ENCODE peak calls at places on chromosomes 6 and 20, in five cellular contexts. One of them, this sample, is unnamed.

GRCh38 chr6:43113431-43114260 is 37.5 kb downstream of the PTK7 start:
- DNase-seq in IMR-90: no peak
- DNase-seq in fibroblast of lung: peak; percentile 31
- DNase-seq in PC-3: no peak
- DNase-seq in neuronal stem cell: no peak
- DNase-seq in this sample: no peak

GRCh38 chr20:61620174-61620573 is 368.1 kb downstream of the CDH4 start:
- DNase-seq in PC-3: no peak
- DNase-seq in IMR-90: no peak
- DNase-seq in fibroblast of lung: no peak
- DNase-seq in neuronal stem cell: no peak
- DNase-seq in this sample: no peak

GRCh38 chr20:61636531-61637116 is 384.6 kb downstream of the CDH4 start:
- DNase-seq in neuronal stem cell: no peak
- DNase-seq in PC-3: no peak
- DNase-seq in IMR-90: no peak
- DNase-seq in fibroblast of lung: no peak
- DNase-seq in this sample: no peak

GRCh38 chr20:52586697-52587096 is 385.5 kb upstream of the TSHZ2 start:
- DNase-seq in fibroblast of lung: no peak
- DNase-seq in neuronal stem cell: no peak
- DNase-seq in IMR-90: no peak
- DNase-seq in PC-3: no peak
- DNase-seq in this sample: no peak

GRCh38 chr20:3354247-3354646 is 53.2 kb downstream of the DNAAF9 start:
- DNase-seq in IMR-90: no peak
- DNase-seq in fibroblast of lung: no peak
- DNase-seq in PC-3: no peak
- DNase-seq in neuronal stem cell: no peak
- DNase-seq in this sample: no peak

GRCh38 chr20:61253640-61254511 is 1.8 kb downstream of the CDH4 start:
- DNase-seq in neuronal stem cell: no peak
- DNase-seq in fibroblast of lung: peak; percentile 39
- DNase-seq in PC-3: no peak
- DNase-seq in IMR-90: peak; percentile 27
- DNase-seq in this sample: peak; percentile 23

GRCh38 chr20:59776626-59777320 is 156.7 kb downstream of the SYCP2 start:
- DNase-seq in neuronal stem cell: no peak
- DNase-seq in IMR-90: no peak
- DNase-seq in PC-3: no peak
- DNase-seq in fibroblast of lung: no peak
- DNase-seq in this sample: no peak

GRCh38 chr20:42082611-42083010 is 464.4 kb upstream of the CHD6 start:
- DNase-seq in PC-3: peak; percentile 11
- DNase-seq in IMR-90: peak; percentile 0
- DNase-seq in fibroblast of lung: peak; percentile 11
- DNase-seq in neuronal stem cell: no peak
- DNase-seq in this sample: peak; percentile 70

GRCh38 chr6:166707045-166707444 is 80.0 kb upstream of the RPS6KA2 start:
- DNase-seq in PC-3: peak; percentile 65
- DNase-seq in neuronal stem cell: peak; percentile 30
- DNase-seq in IMR-90: peak; percentile 8
- DNase-seq in fibroblast of lung: peak; percentile 8
- DNase-seq in this sample: peak; percentile 76

GRCh38 chr20:1438361-1438760 is 28.3 kb downstream of the NSFL1C start:
- DNase-seq in PC-3: no peak
- DNase-seq in neuronal stem cell: no peak
- DNase-seq in IMR-90: no peak
- DNase-seq in fibroblast of lung: no peak
- DNase-seq in this sample: no peak

GRCh38 chr6:53410508-53411258 is 61.9 kb upstream of the ELOVL5 start:
- DNase-seq in fibroblast of lung: peak; percentile 54
- DNase-seq in neuronal stem cell: no peak
- DNase-seq in PC-3: peak; percentile 71
- DNase-seq in IMR-90: peak; percentile 33
- DNase-seq in this sample: peak; percentile 46

GRCh38 chr6:43437700-43438099 is 10.4 kb downstream of the ABCC10 start:
- DNase-seq in fibroblast of lung: no peak
- DNase-seq in neuronal stem cell: no peak
- DNase-seq in PC-3: no peak
- DNase-seq in IMR-90: no peak
- DNase-seq in this sample: no peak

GRCh38 chr6:4930025-4930692 is 73.7 kb downstream of the RPP40 start:
- DNase-seq in PC-3: no peak
- DNase-seq in fibroblast of lung: no peak
- DNase-seq in neuronal stem cell: no peak
- DNase-seq in IMR-90: no peak
- DNase-seq in this sample: no peak

GRCh38 chr20:34074101-34074760 is 37.8 kb downstream of the EIF2S2 start:
- DNase-seq in IMR-90: peak; percentile 37
- DNase-seq in neuronal stem cell: no peak
- DNase-seq in PC-3: peak; percentile 40
- DNase-seq in fibroblast of lung: no peak
- DNase-seq in this sample: no peak

GRCh38 chr6:156912431-156912830 is 135.3 kb downstream of the ARID1B start:
- DNase-seq in IMR-90: no peak
- DNase-seq in fibroblast of lung: no peak
- DNase-seq in PC-3: no peak
- DNase-seq in neuronal stem cell: no peak
- DNase-seq in this sample: no peak

GRCh38 chr20:41538810-41539596 is 79.2 kb downstream of the CHD6 start:
- DNase-seq in PC-3: no peak
- DNase-seq in neuronal stem cell: no peak
- DNase-seq in IMR-90: no peak
- DNase-seq in fibroblast of lung: no peak
- DNase-seq in this sample: peak; percentile 41

GRCh38 chr6:108564178-108564577 is 3.5 kb downstream of the FOXO3 start:
- DNase-seq in PC-3: peak; percentile 92
- DNase-seq in neuronal stem cell: no peak
- DNase-seq in fibroblast of lung: peak; percentile 93
- DNase-seq in IMR-90: peak; percentile 98
- DNase-seq in this sample: no peak

GRCh38 chr6:108561742-108562502 is 1.2 kb downstream of the FOXO3 start:
- DNase-seq in fibroblast of lung: no peak
- DNase-seq in IMR-90: peak; percentile 31
- DNase-seq in PC-3: peak; percentile 11
- DNase-seq in neuronal stem cell: peak; percentile 26
- DNase-seq in this sample: peak; percentile 53

GRCh38 chr6:108563292-108563691 is 2.6 kb downstream of the FOXO3 start:
- DNase-seq in PC-3: no peak
- DNase-seq in fibroblast of lung: peak; percentile 21
- DNase-seq in IMR-90: no peak
- DNase-seq in neuronal stem cell: no peak
- DNase-seq in this sample: no peak

GRCh38 chr6:108560463-108561308 is at the start of gene FOXO3:
- DNase-seq in PC-3: peak; percentile 85
- DNase-seq in IMR-90: peak; percentile 80
- DNase-seq in fibroblast of lung: peak; percentile 87
- DNase-seq in neuronal stem cell: peak; percentile 89
- DNase-seq in this sample: peak; percentile 96

GRCh38 chr6:108562503-108562993 is 1.8 kb downstream of the FOXO3 start:
- DNase-seq in neuronal stem cell: peak; percentile 47
- DNase-seq in IMR-90: peak; percentile 81
- DNase-seq in fibroblast of lung: peak; percentile 75
- DNase-seq in PC-3: peak; percentile 71
- DNase-seq in this sample: peak; percentile 87
- H3K4me1 ChIP-seq in neuronal stem cell: no peaks in the 10 kb centered on the region
- H3K4me1 ChIP-seq in IMR-90: peaks cover 14% of the 10 kb centered on the region
- H3K4me1 ChIP-seq in fibroblast of lung: peaks cover 21% of the 10 kb centered on the region
- H3K4me1 ChIP-seq in PC-3: peaks cover 33% of the 10 kb centered on the region
- H3K4me1 ChIP-seq in this sample: peaks cover 27% of the 10 kb centered on the region

GRCh38 chr6:21537660-21538059 is 55.9 kb upstream of the SOX4 start:
- DNase-seq in IMR-90: no peak
- DNase-seq in neuronal stem cell: no peak
- DNase-seq in fibroblast of lung: no peak
- DNase-seq in PC-3: no peak
- DNase-seq in this sample: no peak

GRCh38 chr6:21539621-21540100 is 53.9 kb upstream of the SOX4 start:
- DNase-seq in fibroblast of lung: no peak
- DNase-seq in neuronal stem cell: no peak
- DNase-seq in IMR-90: no peak
- DNase-seq in PC-3: no peak
- DNase-seq in this sample: no peak

GRCh38 chr6:21536280-21536766 is 57.2 kb upstream of the SOX4 start:
- DNase-seq in IMR-90: no peak
- DNase-seq in PC-3: no peak
- DNase-seq in neuronal stem cell: no peak
- DNase-seq in fibroblast of lung: no peak
- DNase-seq in this sample: no peak

GRCh38 chr6:21533678-21534077 is 59.9 kb upstream of the SOX4 start:
- DNase-seq in neuronal stem cell: no peak
- DNase-seq in IMR-90: peak; percentile 11
- DNase-seq in fibroblast of lung: no peak
- DNase-seq in PC-3: peak; percentile 27
- DNase-seq in this sample: no peak

DNA sequence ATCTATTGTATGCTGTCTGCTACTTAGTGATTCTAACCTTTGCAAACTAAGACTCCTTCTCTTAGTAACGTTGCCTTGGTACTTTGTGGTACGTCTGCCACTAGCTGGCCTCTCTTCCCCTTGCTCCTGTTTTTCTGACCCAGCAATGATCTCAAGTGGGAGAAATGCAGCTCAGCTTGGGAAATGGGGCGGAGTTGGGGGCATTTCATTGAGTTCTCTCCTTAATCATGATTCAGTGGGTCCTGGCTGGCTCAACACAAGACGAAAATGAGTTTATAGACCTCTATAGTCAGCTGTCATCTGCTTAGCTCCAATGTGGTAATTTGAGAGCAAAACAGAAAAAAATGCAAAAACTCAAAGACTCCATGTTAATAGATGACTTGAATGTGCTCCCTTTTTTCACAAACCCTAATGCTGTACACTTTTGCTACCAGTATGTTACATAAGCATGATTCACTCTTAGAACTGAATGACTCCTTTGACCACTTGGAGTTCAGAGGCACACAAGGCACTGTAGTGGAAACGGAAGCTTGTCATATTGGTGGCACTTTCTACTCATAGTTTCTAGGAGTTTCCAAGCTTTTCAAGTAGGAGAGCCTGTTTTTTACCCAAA is 55.3 kb upstream of the SOX4 start:
- DNase-seq in neuronal stem cell: no peak
- DNase-seq in PC-3: peak; percentile 58
- DNase-seq in fibroblast of lung: peak; percentile 31
- DNase-seq in IMR-90: peak; percentile 40
- DNase-seq in this sample: no peak
- H2AFZ ChIP-seq in neuronal stem cell: peak overlapping the region; percentile 8
- H2AFZ ChIP-seq in PC-3: peak overlapping the region; percentile 56
- H2AFZ ChIP-seq in fibroblast of lung: no peak overlapping the region
- H2AFZ ChIP-seq in IMR-90: no peak overlapping the region
- H2AFZ ChIP-seq in this sample: no peak overlapping the region

DNA sequence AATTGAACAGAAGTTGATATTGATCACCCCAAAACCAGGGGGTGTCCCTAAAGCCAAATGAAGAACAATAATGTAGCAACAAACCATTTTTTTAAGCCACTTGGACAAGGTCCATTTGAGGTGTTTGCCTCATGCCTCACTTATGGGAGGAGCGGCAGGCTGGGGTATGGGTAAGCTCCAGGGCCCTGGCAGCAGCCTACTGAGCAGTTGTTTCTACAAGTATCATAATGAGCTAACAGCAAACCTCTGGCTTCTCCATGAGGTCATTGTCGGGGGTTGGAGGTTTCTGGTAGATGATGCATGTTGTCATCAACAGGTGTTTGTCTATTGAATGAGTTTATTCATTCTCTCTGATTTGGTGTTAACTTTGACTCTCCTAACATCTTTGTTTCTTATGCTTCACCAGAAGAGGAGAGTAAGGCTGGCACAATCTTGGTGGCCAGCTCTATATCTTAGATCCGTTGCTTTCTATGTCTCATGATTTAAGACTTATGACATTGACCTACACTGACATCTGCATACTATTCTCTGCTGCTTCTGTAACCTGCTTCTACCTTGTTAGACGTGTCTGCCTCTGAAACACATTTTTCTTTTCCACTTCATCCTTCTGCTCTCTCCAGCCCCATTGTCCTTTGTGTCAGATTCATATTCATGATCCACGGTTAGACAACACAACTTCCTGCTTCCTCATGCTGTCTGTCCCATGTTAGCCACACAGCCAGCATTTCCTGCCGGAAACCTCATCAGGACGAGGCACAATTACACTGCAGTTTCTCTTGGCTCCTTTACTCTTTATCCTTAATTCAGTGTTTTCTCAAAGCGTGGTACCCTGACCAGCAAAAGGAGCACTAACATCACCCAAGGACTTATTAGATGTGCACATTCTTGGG is 150.5 kb downstream of the TBC1D7 start:
- DNase-seq in PC-3: no peak
- DNase-seq in neuronal stem cell: no peak
- DNase-seq in fibroblast of lung: no peak
- DNase-seq in IMR-90: no peak
- DNase-seq in this sample: no peak
- H3K4me2 ChIP-seq in PC-3: no peak overlapping the region
- H3K4me2 ChIP-seq in neuronal stem cell: no peak overlapping the region
- H3K4me2 ChIP-seq in fibroblast of lung: no peak overlapping the region
- H3K4me2 ChIP-seq in IMR-90: no peak overlapping the region
- H3K4me2 ChIP-seq in this sample: no peak overlapping the region

DNA sequence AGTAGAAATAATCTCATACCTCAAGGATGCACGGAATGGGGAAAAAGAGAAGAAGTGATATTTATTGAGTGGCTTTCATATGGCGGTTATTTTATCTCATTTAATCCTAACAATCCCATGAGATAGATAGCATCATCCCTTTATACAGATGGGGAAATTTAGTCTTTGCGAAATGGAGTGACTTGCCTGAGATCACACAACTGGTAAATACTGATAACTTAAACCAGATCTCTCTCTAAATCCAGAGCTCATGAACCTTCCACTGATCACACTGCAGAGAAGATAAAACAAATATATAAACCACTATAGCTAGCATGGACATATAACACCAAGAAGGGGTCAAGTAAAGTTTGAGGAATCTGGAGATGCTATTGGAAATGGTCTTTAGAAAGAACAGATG is 139.9 kb upstream of the TNFAIP3 start:
- DNase-seq in neuronal stem cell: no peak
- DNase-seq in fibroblast of lung: no peak
- DNase-seq in PC-3: no peak
- DNase-seq in IMR-90: peak; percentile 42
- DNase-seq in this sample: no peak
- H3K4me1 ChIP-seq in neuronal stem cell: peaks cover 4% of the 10 kb centered on the region
- H3K4me1 ChIP-seq in fibroblast of lung: peaks cover 22% of the 10 kb centered on the region
- H3K4me1 ChIP-seq in PC-3: peaks cover 40% of the 10 kb centered on the region
- H3K4me1 ChIP-seq in IMR-90: peaks cover 20% of the 10 kb centered on the region
- H3K4me1 ChIP-seq in this sample: peaks cover 38% of the 10 kb centered on the region

GRCh38 chr20:25249198-25249931 is 1.5 kb downstream of the PYGB start:
- DNase-seq in IMR-90: peak; percentile 15
- DNase-seq in neuronal stem cell: no peak
- DNase-seq in PC-3: peak; percentile 50
- DNase-seq in fibroblast of lung: peak; percentile 46
- DNase-seq in this sample: peak; percentile 3

GRCh38 chr20:25246182-25246943 is 1.5 kb upstream of the PYGB start:
- DNase-seq in fibroblast of lung: peak; percentile 53
- DNase-seq in neuronal stem cell: no peak
- DNase-seq in PC-3: no peak
- DNase-seq in IMR-90: no peak
- DNase-seq in this sample: peak; percentile 32

GRCh38 chr20:25247100-25247665 is 702 bp upstream of the PYGB start:
- DNase-seq in fibroblast of lung: peak; percentile 78
- DNase-seq in IMR-90: peak; percentile 60
- DNase-seq in PC-3: peak; percentile 70
- DNase-seq in neuronal stem cell: peak; percentile 58
- DNase-seq in this sample: peak; percentile 73

GRCh38 chr20:25248501-25249172 is 752 bp downstream of the PYGB start:
- DNase-seq in IMR-90: peak; percentile 37
- DNase-seq in neuronal stem cell: peak; percentile 50
- DNase-seq in fibroblast of lung: peak; percentile 31
- DNase-seq in PC-3: peak; percentile 41
- DNase-seq in this sample: peak; percentile 59

GRCh38 chr20:25247666-25248500 is at the start of gene PYGB:
- DNase-seq in PC-3: peak; percentile 79
- DNase-seq in IMR-90: peak; percentile 78
- DNase-seq in fibroblast of lung: peak; percentile 83
- DNase-seq in neuronal stem cell: peak; percentile 82
- DNase-seq in this sample: peak; percentile 92
- H2AFZ ChIP-seq in PC-3: peak within 1 kb of the TSS; percentile 72
- H2AFZ ChIP-seq in IMR-90: peak within 1 kb of the TSS; percentile 98
- H2AFZ ChIP-seq in fibroblast of lung: peak within 1 kb of the TSS; percentile 86
- H2AFZ ChIP-seq in neuronal stem cell: peak within 1 kb of the TSS; percentile 97
- H2AFZ ChIP-seq in this sample: peak within 1 kb of the TSS; percentile 94

This sample was measured in hepatocyte.